ENCODE peak calls at places on chromosomes 3 and 15, in six cellular contexts. I is stomach, Y is astrocyte of the hippocampus, M is adipocyte, K is RKO, C is Daoy. J is an unnamed sample.

GRCh38 chr3:56952051-56952450 is 108.4 kb upstream of the SPATA12 start:
- DNase-seq in I (no peak), Y (no peak), M (no peak), K (no peak), C (no peak), J (no peak)

GRCh38 chr3:16484216-16484615 is 29.3 kb downstream of the RFTN1 start:
- DNase-seq in I (peak; percentile 40), Y (peak; percentile 92), M (peak; percentile 97), K (no peak), C (peak; percentile 29), J (no peak)

GRCh38 chr3:154018100-154018696 is 103.0 kb upstream of the ARHGEF26 start:
- DNase-seq in I (peak; percentile 48), Y (peak; percentile 29), M (no peak), K (peak; percentile 51), C (peak; percentile 8), J (peak; percentile 4)

GRCh38 chr15:77032647-77033416 is 37.9 kb downstream of the PSTPIP1 start:
- DNase-seq in I (peak; percentile 25), Y (no peak), M (no peak), K (no peak), C (no peak), J (no peak)

GRCh38 chr3:131743126-131743525 is 240.4 kb upstream of the MRPL3 start:
- DNase-seq in I (no peak), Y (no peak), M (no peak), K (no peak), C (no peak), J (no peak)

GRCh38 chr3:24199775-24200247 is 254.7 kb downstream of the NR1D2 start:
- DNase-seq in I (no peak), Y (peak; percentile 51), M (peak; percentile 78), K (no peak), C (peak; percentile 23), J (peak; percentile 65)

GRCh38 chr15:26449296-26449695 is 323.6 kb downstream of the GABRB3 start:
- DNase-seq in I (no peak), Y (peak; percentile 67), M (no peak), K (no peak), C (peak; percentile 57), J (no peak)

GRCh38 chr3:183555541-183556081 is at the start of gene KLHL6:
- DNase-seq in I (peak; percentile 40), Y (no peak), M (no peak), K (no peak), C (no peak), J (no peak)

GRCh38 chr15:80587816-80588456 is 107.2 kb upstream of the ABHD17C start:
- DNase-seq in I (no peak), Y (no peak), M (no peak), K (no peak), C (peak; percentile 66), J (peak; percentile 42)

GRCh38 chr15:73631915-73632669 is 1.1 kb downstream of the NPTN start:
- DNase-seq in I (no peak), Y (peak; percentile 74), M (peak; percentile 78), K (peak; percentile 42), C (peak; percentile 56), J (peak; percentile 46)

GRCh38 chr3:142501004-142501926 is 53.4 kb upstream of the XRN1 start:
- DNase-seq in I (no peak), Y (peak; percentile 59), M (peak; percentile 84), K (peak; percentile 10), C (peak; percentile 24), J (no peak)

GRCh38 chr15:41926184-41927056 is 32.6 kb upstream of the SPTBN5 start:
- DNase-seq in I (peak; percentile 45), Y (no peak), M (no peak), K (no peak), C (no peak), J (no peak)

GRCh38 chr15:31270767-31271166 is 55.9 kb upstream of the KLF13 start:
- DNase-seq in I (peak; percentile 17), Y (no peak), M (no peak), K (no peak), C (no peak), J (no peak)

GRCh38 chr3:105904251-105904650 is 35.4 kb upstream of the CBLB start:
- DNase-seq in I (no peak), Y (peak; percentile 26), M (no peak), K (no peak), C (no peak), J (no peak)

GRCh38 chr15:77831989-77832388 is 199.3 kb upstream of the LINGO1 start:
- DNase-seq in I (no peak), Y (no peak), M (no peak), K (no peak), C (no peak), J (no peak)

GRCh38 chr15:90266485-90266884 is 1.0 kb downstream of the NGRN start:
- DNase-seq in I (peak; percentile 28), Y (peak; percentile 25), M (peak; percentile 79), K (peak; percentile 67), C (no peak), J (no peak)